ENCODE peak calls at places on chromosomes 11 and 22, in eight cellular contexts. One of them, this sample, is unnamed.

GRCh38 chr11:9859491-9860305 is 195.8 kb downstream of the SWAP70 start:
- DNase-seq in astrocyte of the spinal cord: peak
- DNase-seq in tibial nerve: no peak
- DNase-seq in Caco-2: no peak
- DNase-seq in GM20000: no peak
- DNase-seq in adrenal gland: no peak
- DNase-seq in CD8-positive, alpha-beta T cell: no peak
- DNase-seq in progenitor cell of endocrine pancreas: no peak
- DNase-seq in this sample: no peak

GRCh38 chr11:104705475-104706195 is 192.6 kb downstream of the CASP12 start:
- DNase-seq in GM20000: peak
- DNase-seq in Caco-2: no peak
- DNase-seq in astrocyte of the spinal cord: peak
- DNase-seq in progenitor cell of endocrine pancreas: no peak
- DNase-seq in adrenal gland: peak
- DNase-seq in tibial nerve: peak
- DNase-seq in CD8-positive, alpha-beta T cell: peak
- DNase-seq in this sample: no peak

GRCh38 chr11:78808903-78809302 is 234.2 kb upstream of the NARS2 start:
- DNase-seq in astrocyte of the spinal cord: no peak
- DNase-seq in GM20000: no peak
- DNase-seq in progenitor cell of endocrine pancreas: no peak
- DNase-seq in Caco-2: no peak
- DNase-seq in tibial nerve: no peak
- DNase-seq in adrenal gland: peak
- DNase-seq in CD8-positive, alpha-beta T cell: no peak
- DNase-seq in this sample: no peak

GRCh38 chr11:75834728-75835127 is 19.7 kb downstream of the UVRAG start:
- DNase-seq in GM20000: no peak
- DNase-seq in tibial nerve: no peak
- DNase-seq in adrenal gland: no peak
- DNase-seq in CD8-positive, alpha-beta T cell: no peak
- DNase-seq in progenitor cell of endocrine pancreas: no peak
- DNase-seq in astrocyte of the spinal cord: no peak
- DNase-seq in Caco-2: no peak
- DNase-seq in this sample: no peak

GRCh38 chr22:50613291-50613981 is 12.8 kb downstream of the MAPK8IP2 start:
- DNase-seq in tibial nerve: no peak
- DNase-seq in progenitor cell of endocrine pancreas: no peak
- DNase-seq in astrocyte of the spinal cord: no peak
- DNase-seq in CD8-positive, alpha-beta T cell: no peak
- DNase-seq in GM20000: no peak
- DNase-seq in Caco-2: no peak
- DNase-seq in adrenal gland: peak
- DNase-seq in this sample: no peak

GRCh38 chr11:134257101-134257500 is 3.7 kb downstream of the ACAD8 start:
- DNase-seq in Caco-2: no peak
- DNase-seq in astrocyte of the spinal cord: no peak
- DNase-seq in progenitor cell of endocrine pancreas: no peak
- DNase-seq in CD8-positive, alpha-beta T cell: no peak
- DNase-seq in GM20000: no peak
- DNase-seq in adrenal gland: no peak
- DNase-seq in tibial nerve: no peak
- DNase-seq in this sample: no peak

GRCh38 chr11:117458275-117459120 is 130.8 kb downstream of the CEP164 start:
- DNase-seq in CD8-positive, alpha-beta T cell: no peak
- DNase-seq in tibial nerve: no peak
- DNase-seq in adrenal gland: no peak
- DNase-seq in GM20000: peak
- DNase-seq in astrocyte of the spinal cord: no peak
- DNase-seq in progenitor cell of endocrine pancreas: no peak
- DNase-seq in Caco-2: no peak
- DNase-seq in this sample: no peak

GRCh38 chr22:29375436-29376076 is 12.8 kb downstream of the AP1B1 start:
- DNase-seq in CD8-positive, alpha-beta T cell: no peak
- DNase-seq in progenitor cell of endocrine pancreas: no peak
- DNase-seq in astrocyte of the spinal cord: no peak
- DNase-seq in GM20000: no peak
- DNase-seq in Caco-2: no peak
- DNase-seq in tibial nerve: no peak
- DNase-seq in adrenal gland: peak
- DNase-seq in this sample: no peak

GRCh38 chr11:116557261-116557660 is 215.5 kb downstream of the BUD13 start:
- DNase-seq in progenitor cell of endocrine pancreas: no peak
- DNase-seq in astrocyte of the spinal cord: no peak
- DNase-seq in CD8-positive, alpha-beta T cell: no peak
- DNase-seq in tibial nerve: no peak
- DNase-seq in Caco-2: no peak
- DNase-seq in GM20000: no peak
- DNase-seq in adrenal gland: no peak
- DNase-seq in this sample: no peak

GRCh38 chr11:126265801-126266200 is 2.9 kb downstream of the SRPRA start:
- DNase-seq in adrenal gland: no peak
- DNase-seq in GM20000: no peak
- DNase-seq in astrocyte of the spinal cord: no peak
- DNase-seq in progenitor cell of endocrine pancreas: no peak
- DNase-seq in tibial nerve: no peak
- DNase-seq in Caco-2: no peak
- DNase-seq in CD8-positive, alpha-beta T cell: no peak
- DNase-seq in this sample: no peak

GRCh38 chr22:27994481-27995331 is 75.7 kb upstream of the PITPNB start:
- DNase-seq in Caco-2: no peak
- DNase-seq in tibial nerve: no peak
- DNase-seq in progenitor cell of endocrine pancreas: no peak
- DNase-seq in GM20000: no peak
- DNase-seq in astrocyte of the spinal cord: no peak
- DNase-seq in CD8-positive, alpha-beta T cell: peak
- DNase-seq in adrenal gland: peak
- DNase-seq in this sample: no peak

GRCh38 chr11:10925149-10925926 is 67.5 kb upstream of the ZBED5 start:
- DNase-seq in CD8-positive, alpha-beta T cell: no peak
- DNase-seq in Caco-2: peak
- DNase-seq in GM20000: no peak
- DNase-seq in astrocyte of the spinal cord: no peak
- DNase-seq in adrenal gland: no peak
- DNase-seq in tibial nerve: no peak
- DNase-seq in progenitor cell of endocrine pancreas: no peak
- DNase-seq in this sample: no peak

GRCh38 chr11:123438191-123438627 is 8.1 kb downstream of the GRAMD1B start:
- DNase-seq in progenitor cell of endocrine pancreas: no peak
- DNase-seq in CD8-positive, alpha-beta T cell: no peak
- DNase-seq in astrocyte of the spinal cord: no peak
- DNase-seq in Caco-2: no peak
- DNase-seq in adrenal gland: no peak
- DNase-seq in tibial nerve: no peak
- DNase-seq in GM20000: no peak
- DNase-seq in this sample: no peak

GRCh38 chr11:76660533-76661305 is 9.8 kb downstream of the LRRC32 start:
- DNase-seq in GM20000: no peak
- DNase-seq in astrocyte of the spinal cord: no peak
- DNase-seq in progenitor cell of endocrine pancreas: no peak
- DNase-seq in Caco-2: no peak
- DNase-seq in adrenal gland: no peak
- DNase-seq in tibial nerve: no peak
- DNase-seq in CD8-positive, alpha-beta T cell: no peak
- DNase-seq in this sample: no peak

GRCh38 chr22:40334899-40335298 is 11.4 kb upstream of the ADSL start:
- DNase-seq in tibial nerve: no peak
- DNase-seq in GM20000: no peak
- DNase-seq in Caco-2: no peak
- DNase-seq in adrenal gland: no peak
- DNase-seq in astrocyte of the spinal cord: no peak
- DNase-seq in CD8-positive, alpha-beta T cell: no peak
- DNase-seq in progenitor cell of endocrine pancreas: no peak
- DNase-seq in this sample: no peak

GRCh38 chr22:32661296-32661695 is 140.2 kb upstream of the TIMP3 start:
- DNase-seq in astrocyte of the spinal cord: peak
- DNase-seq in progenitor cell of endocrine pancreas: no peak
- DNase-seq in adrenal gland: no peak
- DNase-seq in Caco-2: no peak
- DNase-seq in tibial nerve: peak
- DNase-seq in GM20000: no peak
- DNase-seq in CD8-positive, alpha-beta T cell: no peak
- DNase-seq in this sample: peak

GRCh38 chr22:29004647-29005371 is 56.8 kb downstream of the C22orf31 start:
- DNase-seq in Caco-2: peak
- DNase-seq in CD8-positive, alpha-beta T cell: no peak
- DNase-seq in progenitor cell of endocrine pancreas: peak
- DNase-seq in astrocyte of the spinal cord: peak
- DNase-seq in GM20000: no peak
- DNase-seq in tibial nerve: no peak
- DNase-seq in adrenal gland: peak
- DNase-seq in this sample: peak

GRCh38 chr11:16070573-16070972 is 285.8 kb downstream of the SOX6 start:
- DNase-seq in GM20000: no peak
- DNase-seq in adrenal gland: no peak
- DNase-seq in tibial nerve: no peak
- DNase-seq in Caco-2: peak
- DNase-seq in CD8-positive, alpha-beta T cell: no peak
- DNase-seq in astrocyte of the spinal cord: no peak
- DNase-seq in progenitor cell of endocrine pancreas: no peak
- DNase-seq in this sample: no peak
- TF ChIP-seq CTCF in GM20000: no peak
- TF ChIP-seq CTCF in adrenal gland: no peak
- TF ChIP-seq CTCF in tibial nerve: no peak
- TF ChIP-seq CTCF in Caco-2: peak
- TF ChIP-seq CTCF in CD8-positive, alpha-beta T cell: no peak
- TF ChIP-seq CTCF in astrocyte of the spinal cord: no peak
- TF ChIP-seq CTCF in progenitor cell of endocrine pancreas: no peak
- TF ChIP-seq CTCF in this sample: no peak

GRCh38 chr11:2139691-2140337 is 625 bp upstream of the IGF2 start:
- DNase-seq in adrenal gland: no peak
- DNase-seq in progenitor cell of endocrine pancreas: no peak
- DNase-seq in GM20000: peak
- DNase-seq in tibial nerve: no peak
- DNase-seq in astrocyte of the spinal cord: no peak
- DNase-seq in Caco-2: peak
- DNase-seq in CD8-positive, alpha-beta T cell: no peak
- DNase-seq in this sample: no peak

GRCh38 chr11:2140411-2141400 is 1.5 kb upstream of the IGF2 start:
- DNase-seq in astrocyte of the spinal cord: no peak
- DNase-seq in progenitor cell of endocrine pancreas: no peak
- DNase-seq in tibial nerve: no peak
- DNase-seq in CD8-positive, alpha-beta T cell: no peak
- DNase-seq in adrenal gland: no peak
- DNase-seq in Caco-2: no peak
- DNase-seq in GM20000: no peak
- DNase-seq in this sample: no peak

GRCh38 chr11:2138075-2138435 is 1.1 kb downstream of the IGF2 start:
- DNase-seq in adrenal gland: no peak
- DNase-seq in GM20000: no peak
- DNase-seq in tibial nerve: no peak
- DNase-seq in CD8-positive, alpha-beta T cell: no peak
- DNase-seq in progenitor cell of endocrine pancreas: no peak
- DNase-seq in Caco-2: peak
- DNase-seq in astrocyte of the spinal cord: no peak
- DNase-seq in this sample: no peak

GRCh38 chr11:2138436-2139117 is 612 bp downstream of the IGF2 start:
- DNase-seq in Caco-2: peak
- DNase-seq in CD8-positive, alpha-beta T cell: no peak
- DNase-seq in progenitor cell of endocrine pancreas: no peak
- DNase-seq in astrocyte of the spinal cord: no peak
- DNase-seq in adrenal gland: no peak
- DNase-seq in GM20000: no peak
- DNase-seq in tibial nerve: no peak
- DNase-seq in this sample: no peak

GRCh38 chr11:2139118-2139490 is at the start of gene IGF2:
- DNase-seq in Caco-2: peak
- DNase-seq in GM20000: peak
- DNase-seq in CD8-positive, alpha-beta T cell: no peak
- DNase-seq in adrenal gland: no peak
- DNase-seq in astrocyte of the spinal cord: no peak
- DNase-seq in progenitor cell of endocrine pancreas: no peak
- DNase-seq in tibial nerve: no peak
- DNase-seq in this sample: no peak
- TF ChIP-seq CTCF in Caco-2: peak
- TF ChIP-seq CTCF in GM20000: no peak
- TF ChIP-seq CTCF in CD8-positive, alpha-beta T cell: no peak
- TF ChIP-seq CTCF in adrenal gland: no peak
- TF ChIP-seq CTCF in astrocyte of the spinal cord: no peak
- TF ChIP-seq CTCF in progenitor cell of endocrine pancreas: peak
- TF ChIP-seq CTCF in tibial nerve: no peak
- TF ChIP-seq CTCF in this sample: peak

DNA sequence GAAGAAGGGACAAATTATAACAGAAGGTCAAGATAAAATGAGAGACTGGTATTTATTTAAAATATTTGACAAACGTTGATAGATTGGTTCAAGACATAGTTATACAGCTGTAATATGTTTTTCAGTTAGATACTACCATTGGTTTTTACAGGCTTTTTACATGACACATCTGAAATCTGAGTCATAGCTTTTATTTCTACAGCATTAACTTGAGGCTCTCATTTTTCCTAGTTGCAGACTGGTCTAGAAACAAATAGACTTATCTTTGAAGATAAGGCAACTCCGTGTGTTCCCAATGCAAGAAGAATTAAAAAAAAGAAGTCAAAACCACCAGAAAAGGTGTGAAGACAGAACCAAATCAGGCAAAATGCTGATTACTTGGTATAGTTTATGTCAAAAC is 31.3 kb downstream of the CEP57 start:
- DNase-seq in Caco-2: no peak
- DNase-seq in progenitor cell of endocrine pancreas: no peak
- DNase-seq in astrocyte of the spinal cord: peak
- DNase-seq in adrenal gland: no peak
- DNase-seq in GM20000: no peak
- DNase-seq in CD8-positive, alpha-beta T cell: no peak
- DNase-seq in tibial nerve: no peak
- DNase-seq in this sample: no peak
- TF ChIP-seq CTCF in Caco-2: no peak
- TF ChIP-seq CTCF in progenitor cell of endocrine pancreas: no peak
- TF ChIP-seq CTCF in astrocyte of the spinal cord: no peak
- TF ChIP-seq CTCF in adrenal gland: no peak
- TF ChIP-seq CTCF in GM20000: no peak
- TF ChIP-seq CTCF in CD8-positive, alpha-beta T cell: no peak
- TF ChIP-seq CTCF in tibial nerve: no peak
- TF ChIP-seq CTCF in this sample: no peak

GRCh38 chr11:85825590-85825989 is 14.6 kb upstream of the SYTL2 start:
- DNase-seq in astrocyte of the spinal cord: no peak
- DNase-seq in CD8-positive, alpha-beta T cell: no peak
- DNase-seq in adrenal gland: no peak
- DNase-seq in tibial nerve: no peak
- DNase-seq in GM20000: no peak
- DNase-seq in progenitor cell of endocrine pancreas: no peak
- DNase-seq in Caco-2: no peak
- DNase-seq in this sample: no peak

GRCh38 chr11:85823816-85824215 is 12.9 kb upstream of the SYTL2 start:
- DNase-seq in Caco-2: no peak
- DNase-seq in GM20000: no peak
- DNase-seq in adrenal gland: no peak
- DNase-seq in astrocyte of the spinal cord: no peak
- DNase-seq in progenitor cell of endocrine pancreas: no peak
- DNase-seq in tibial nerve: no peak
- DNase-seq in CD8-positive, alpha-beta T cell: peak
- DNase-seq in this sample: no peak

GRCh38 chr11:85828640-85828978 is 17.7 kb upstream of the SYTL2 start:
- DNase-seq in astrocyte of the spinal cord: no peak
- DNase-seq in Caco-2: no peak
- DNase-seq in progenitor cell of endocrine pancreas: no peak
- DNase-seq in adrenal gland: no peak
- DNase-seq in CD8-positive, alpha-beta T cell: no peak
- DNase-seq in tibial nerve: no peak
- DNase-seq in GM20000: no peak
- DNase-seq in this sample: no peak

GRCh38 chr11:85827768-85828639 is 17.1 kb upstream of the SYTL2 start:
- DNase-seq in Caco-2: peak
- DNase-seq in adrenal gland: no peak
- DNase-seq in progenitor cell of endocrine pancreas: no peak
- DNase-seq in CD8-positive, alpha-beta T cell: no peak
- DNase-seq in GM20000: no peak
- DNase-seq in astrocyte of the spinal cord: peak
- DNase-seq in tibial nerve: no peak
- DNase-seq in this sample: no peak

GRCh38 chr11:85826096-85826855 is 15.3 kb upstream of the SYTL2 start:
- DNase-seq in progenitor cell of endocrine pancreas: no peak
- DNase-seq in tibial nerve: peak
- DNase-seq in astrocyte of the spinal cord: peak
- DNase-seq in GM20000: peak
- DNase-seq in CD8-positive, alpha-beta T cell: no peak
- DNase-seq in Caco-2: peak
- DNase-seq in adrenal gland: no peak
- DNase-seq in this sample: no peak
- TF ChIP-seq CTCF in progenitor cell of endocrine pancreas: peak
- TF ChIP-seq CTCF in tibial nerve: peak
- TF ChIP-seq CTCF in astrocyte of the spinal cord: peak
- TF ChIP-seq CTCF in GM20000: peak
- TF ChIP-seq CTCF in CD8-positive, alpha-beta T cell: peak
- TF ChIP-seq CTCF in Caco-2: peak
- TF ChIP-seq CTCF in adrenal gland: peak
- TF ChIP-seq CTCF in this sample: peak